ENCODE peak calls at places on chromosome 14, in five cellular contexts. H, V, M, K and P are unnamed samples.

GRCh38 chr14:71692496-71692895 is 239.7 kb upstream of the RGS6 start:
- DNase-seq in H (no peak), V (no peak), M (no peak), K (no peak), P (no peak)

GRCh38 chr14:68510951-68511726 is 281.7 kb downstream of the ZFP36L1 start:
- DNase-seq in H (no peak), V (no peak), M (no peak), K (no peak), P (no peak)

GRCh38 chr14:73612339-73613045 is at the start of gene ACOT6:
- DNase-seq in H (peak; percentile 64), V (no peak), M (no peak), K (peak; percentile 79), P (peak; percentile 94)

GRCh38 chr14:105258846-105259245 is 10.5 kb downstream of the BTBD6 start:
- DNase-seq in H (no peak), V (no peak), M (no peak), K (no peak), P (no peak)

GRCh38 chr14:69543341-69544249 is 31.1 kb downstream of the CCDC177 start:
- DNase-seq in H (peak; percentile 17), V (no peak), M (no peak), K (no peak), P (peak; percentile 64)

GRCh38 chr14:68633131-68633991 is 159.5 kb downstream of the ZFP36L1 start:
- DNase-seq in H (no peak), V (no peak), M (no peak), K (no peak), P (no peak)

GRCh38 chr14:33900706-33901105 is 50.2 kb downstream of the EGLN3 start:
- DNase-seq in H (no peak), V (no peak), M (no peak), K (no peak), P (no peak)

GRCh38 chr14:61219256-61219655 is 61.9 kb downstream of the TMEM30B start:
- DNase-seq in H (no peak), V (no peak), M (no peak), K (no peak), P (no peak)

GRCh38 chr14:65958664-65959562 is 527.3 kb upstream of the CCDC196 start:
- DNase-seq in H (peak; percentile 30), V (no peak), M (no peak), K (peak; percentile 16), P (peak; percentile 80)

GRCh38 chr14:50215416-50215815 is 16.0 kb downstream of the SOS2 start:
- DNase-seq in H (no peak), V (no peak), M (no peak), K (no peak), P (no peak)

GRCh38 chr14:33754264-33754663 is 196.6 kb downstream of the EGLN3 start:
- DNase-seq in H (no peak), V (no peak), M (no peak), K (no peak), P (peak; percentile 34)

GRCh38 chr14:59155886-59156285 is 32.6 kb upstream of the DAAM1 start:
- DNase-seq in H (no peak), V (no peak), M (no peak), K (no peak), P (peak; percentile 22)

GRCh38 chr14:65303902-65304222 is 108.7 kb upstream of the FUT8 start:
- DNase-seq in H (no peak), V (no peak), M (no peak), K (no peak), P (no peak)

GRCh38 chr14:90518075-90518940 is 121.5 kb downstream of the CALM1 start:
- DNase-seq in H (no peak), V (no peak), M (no peak), K (no peak), P (no peak)
- H2AFZ ChIP-seq in H (no peak overlapping the region), V (no peak overlapping the region), M (no peak overlapping the region), K (no peak overlapping the region), P (peak overlapping the region; percentile 91)

DNA sequence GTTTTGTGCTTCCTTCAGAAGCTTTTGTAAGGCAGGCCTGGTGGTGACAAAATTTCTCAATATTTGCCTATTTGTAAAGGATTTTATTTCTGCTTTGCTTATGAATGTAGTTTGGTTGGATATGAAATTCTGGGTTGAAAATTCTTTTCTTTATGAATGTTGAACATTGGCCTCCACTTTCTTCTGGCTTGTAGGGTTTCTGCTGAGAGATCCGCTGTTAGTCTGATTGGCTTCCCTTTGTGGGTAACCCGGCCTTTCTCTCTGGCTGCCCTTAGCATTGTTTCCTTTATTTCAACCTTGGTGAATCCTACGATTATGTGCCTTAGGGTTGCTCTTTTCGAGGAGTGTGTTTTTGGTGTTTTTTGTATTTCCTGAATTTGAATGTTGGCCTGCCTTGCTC is 58.2 kb downstream of the NUBPL start:
- DNase-seq in H (no peak), V (no peak), M (no peak), K (no peak), P (no peak)
- TF ChIP-seq CREB1 in H (no peak), V (no peak), M (no peak), K (no peak), P (no peak)

GRCh38 chr14:52269100-52269499 is 1.6 kb downstream of the PTGDR start:
- DNase-seq in H (no peak), V (no peak), M (no peak), K (no peak), P (no peak)

GRCh38 chr14:52266179-52266578 is 1.3 kb upstream of the PTGDR start:
- DNase-seq in H (no peak), V (no peak), M (no peak), K (no peak), P (no peak)

GRCh38 chr14:52267501-52268190 is at the start of gene PTGDR:
- DNase-seq in H (no peak), V (no peak), M (no peak), K (no peak), P (peak; percentile 76)

GRCh38 chr14:52266782-52267181 is 716 bp upstream of the PTGDR start:
- DNase-seq in H (no peak), V (no peak), M (no peak), K (no peak), P (no peak)

GRCh38 chr14:52268191-52269061 is 928 bp downstream of the PTGDR start:
- DNase-seq in H (no peak), V (no peak), M (no peak), K (no peak), P (peak; percentile 61)
- TF ChIP-seq EZH2 in H (no peak), V (no peak), M (peak; percentile 98), K (no peak), P (peak; percentile 88)

GRCh38 chr14:76640923-76641395 is 120.3 kb upstream of the VASH1 start:
- DNase-seq in H (no peak), V (no peak), M (no peak), K (no peak), P (no peak)

GRCh38 chr14:76639606-76640272 is 121.5 kb upstream of the VASH1 start:
- DNase-seq in H (no peak), V (no peak), M (no peak), K (no peak), P (no peak)

GRCh38 chr14:76641541-76641940 is 119.7 kb upstream of the VASH1 start:
- DNase-seq in H (no peak), V (no peak), M (no peak), K (no peak), P (no peak)

DNA sequence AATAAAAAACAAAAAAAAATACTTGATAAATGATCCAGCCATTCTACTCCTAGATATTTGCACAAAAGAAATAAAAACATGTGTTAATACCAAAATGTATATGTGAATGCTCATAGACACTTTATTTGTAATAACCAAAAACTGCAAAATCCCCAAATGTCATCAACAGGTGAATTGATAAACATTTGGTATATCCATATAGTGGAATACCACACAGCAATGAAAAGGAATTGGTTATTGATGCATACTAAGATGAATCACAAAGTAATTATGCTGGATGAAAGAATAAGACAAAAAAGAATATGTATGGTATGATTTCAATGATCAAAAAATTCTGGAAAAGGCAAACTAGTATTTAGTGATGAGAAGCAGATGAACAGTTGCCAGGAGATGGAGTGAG is 124.7 kb upstream of the VASH1 start:
- DNase-seq in H (no peak), V (no peak), M (no peak), K (no peak), P (no peak)
- H2AFZ ChIP-seq in H (no peak overlapping the region), V (no peak overlapping the region), M (no peak overlapping the region), K (no peak overlapping the region), P (no peak overlapping the region)

DNA sequence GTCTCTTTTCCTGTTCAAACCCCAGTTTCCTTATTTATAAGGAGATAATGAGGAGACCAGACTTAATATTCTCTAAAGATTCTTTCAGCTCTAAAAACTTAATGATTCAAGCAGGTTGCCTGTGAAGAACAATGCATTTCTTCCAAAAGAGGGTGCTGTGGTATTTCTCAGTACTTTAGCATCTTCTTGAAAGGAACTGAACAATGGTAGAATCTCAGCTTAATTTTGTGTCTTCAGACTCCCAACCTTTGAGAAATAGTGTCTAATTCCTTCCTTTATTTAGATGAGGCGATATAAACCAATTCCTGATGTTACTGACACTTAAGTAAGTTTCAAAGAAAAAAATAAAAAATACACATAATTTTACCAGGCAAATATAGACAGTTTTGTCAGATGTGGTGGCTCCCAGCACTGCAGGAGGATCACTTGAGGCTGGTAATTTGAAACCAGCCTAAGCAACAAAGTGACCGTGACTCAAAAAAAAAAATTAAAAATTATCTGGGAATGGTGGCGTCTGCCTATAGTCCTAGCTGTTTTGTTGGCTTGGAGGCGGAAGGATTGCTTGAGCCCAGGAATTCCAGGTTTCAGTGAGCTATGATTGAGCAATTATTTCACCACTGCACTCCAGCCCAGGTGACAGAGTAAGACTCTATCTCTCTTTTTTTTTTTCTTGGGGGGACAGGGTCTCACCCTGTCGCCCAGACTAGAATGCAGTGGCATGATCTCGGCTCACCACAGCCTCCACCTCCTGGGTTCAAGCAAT is 76.9 kb upstream of the PSMA6 start:
- DNase-seq in H (peak; percentile 24), V (no peak), M (no peak), K (peak; percentile 57), P (peak; percentile 63)
- TF ChIP-seq CREB1 in H (no peak), V (no peak), M (no peak), K (no peak), P (no peak)

GRCh38 chr14:75277000-75277795 is 1.4 kb upstream of the FOS start:
- DNase-seq in H (peak; percentile 86), V (no peak), M (no peak), K (peak; percentile 66), P (peak; percentile 86)

GRCh38 chr14:75277796-75278421 is 719 bp upstream of the FOS start:
- DNase-seq in H (no peak), V (no peak), M (no peak), K (no peak), P (no peak)

GRCh38 chr14:75279739-75280447 is 1.3 kb downstream of the FOS start:
- DNase-seq in H (no peak), V (no peak), M (no peak), K (no peak), P (peak; percentile 79)

GRCh38 chr14:75279153-75279738 is 618 bp downstream of the FOS start:
- DNase-seq in H (peak; percentile 64), V (no peak), M (no peak), K (no peak), P (peak; percentile 46)

DNA sequence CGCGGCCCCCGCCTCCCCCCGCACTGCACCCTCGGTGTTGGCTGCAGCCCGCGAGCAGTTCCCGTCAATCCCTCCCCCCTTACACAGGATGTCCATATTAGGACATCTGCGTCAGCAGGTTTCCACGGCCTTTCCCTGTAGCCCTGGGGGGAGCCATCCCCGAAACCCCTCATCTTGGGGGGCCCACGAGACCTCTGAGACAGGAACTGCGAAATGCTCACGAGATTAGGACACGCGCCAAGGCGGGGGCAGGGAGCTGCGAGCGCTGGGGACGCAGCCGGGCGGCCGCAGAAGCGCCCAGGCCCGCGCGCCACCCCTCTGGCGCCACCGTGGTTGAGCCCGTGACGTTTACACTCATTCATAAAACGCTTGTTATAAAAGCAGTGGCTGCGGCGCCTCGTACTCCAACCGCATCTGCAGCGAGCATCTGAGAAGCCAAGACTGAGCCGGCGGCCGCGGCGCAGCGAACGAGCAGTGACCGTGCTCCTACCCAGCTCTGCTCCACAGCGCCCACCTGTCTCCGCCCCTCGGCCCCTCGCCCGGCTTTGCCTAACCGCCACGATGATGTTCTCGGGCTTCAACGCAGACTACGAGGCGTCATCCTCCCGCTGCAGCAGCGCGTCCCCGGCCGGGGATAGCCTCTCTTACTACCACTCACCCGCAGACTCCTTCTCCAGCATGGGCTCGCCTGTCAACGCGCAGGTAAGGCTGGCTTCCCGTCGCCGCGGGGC is at the start of gene FOS:
- DNase-seq in H (peak; percentile 90), V (no peak), M (no peak), K (peak; percentile 89), P (peak; percentile 97)
- TF ChIP-seq EZH2 in H (no peak), V (no peak), M (no peak), K (no peak), P (no peak)